ENCODE peak calls at places on chromosomes 3 and 15, in seven cellular contexts. One of them, this sample, is unnamed.

GRCh38 chr3:72492240-72492639 is 356.0 kb downstream of the SHQ1 start:
- DNase-seq in BE2C: no peak
- DNase-seq in right atrium auricular region: peak; percentile 80
- DNase-seq in astrocyte of the cerebellum: peak; percentile 94
- DNase-seq in CD8-positive, alpha-beta T cell: no peak
- DNase-seq in heart right ventricle: peak; percentile 57
- DNase-seq in dorsolateral prefrontal cortex: peak; percentile 26
- DNase-seq in this sample: peak; percentile 83

GRCh38 chr3:48919215-48920138 is 835 bp downstream of the ARIH2 start:
- DNase-seq in BE2C: peak; percentile 45
- DNase-seq in right atrium auricular region: no peak
- DNase-seq in astrocyte of the cerebellum: no peak
- DNase-seq in CD8-positive, alpha-beta T cell: no peak
- DNase-seq in heart right ventricle: no peak
- DNase-seq in dorsolateral prefrontal cortex: peak; percentile 27
- DNase-seq in this sample: peak; percentile 59

GRCh38 chr3:150147776-150148175 is 177.1 kb upstream of the PFN2 start:
- DNase-seq in BE2C: no peak
- DNase-seq in right atrium auricular region: no peak
- DNase-seq in astrocyte of the cerebellum: peak; percentile 33
- DNase-seq in CD8-positive, alpha-beta T cell: no peak
- DNase-seq in heart right ventricle: no peak
- DNase-seq in dorsolateral prefrontal cortex: no peak
- DNase-seq in this sample: peak; percentile 69

GRCh38 chr3:194070220-194070633 is 65.7 kb upstream of the HES1 start:
- DNase-seq in BE2C: no peak
- DNase-seq in right atrium auricular region: no peak
- DNase-seq in astrocyte of the cerebellum: no peak
- DNase-seq in CD8-positive, alpha-beta T cell: no peak
- DNase-seq in heart right ventricle: no peak
- DNase-seq in dorsolateral prefrontal cortex: no peak
- DNase-seq in this sample: no peak

GRCh38 chr3:49554639-49555265 is 475 bp downstream of the BSN start:
- DNase-seq in BE2C: no peak
- DNase-seq in right atrium auricular region: no peak
- DNase-seq in astrocyte of the cerebellum: no peak
- DNase-seq in CD8-positive, alpha-beta T cell: no peak
- DNase-seq in heart right ventricle: peak; percentile 72
- DNase-seq in dorsolateral prefrontal cortex: no peak
- DNase-seq in this sample: peak; percentile 35

GRCh38 chr3:128006471-128007424 is 45.5 kb upstream of the SEC61A1 start:
- DNase-seq in BE2C: no peak
- DNase-seq in right atrium auricular region: no peak
- DNase-seq in astrocyte of the cerebellum: no peak
- DNase-seq in CD8-positive, alpha-beta T cell: no peak
- DNase-seq in heart right ventricle: no peak
- DNase-seq in dorsolateral prefrontal cortex: no peak
- DNase-seq in this sample: no peak

GRCh38 chr15:90375071-90375470 is 13.0 kb upstream of the IQGAP1 start:
- DNase-seq in BE2C: no peak
- DNase-seq in right atrium auricular region: no peak
- DNase-seq in astrocyte of the cerebellum: no peak
- DNase-seq in CD8-positive, alpha-beta T cell: no peak
- DNase-seq in heart right ventricle: no peak
- DNase-seq in dorsolateral prefrontal cortex: no peak
- DNase-seq in this sample: no peak

GRCh38 chr3:123130079-123130726 is 63.4 kb downstream of the PDIA5 start:
- DNase-seq in BE2C: no peak
- DNase-seq in right atrium auricular region: no peak
- DNase-seq in astrocyte of the cerebellum: no peak
- DNase-seq in CD8-positive, alpha-beta T cell: no peak
- DNase-seq in heart right ventricle: no peak
- DNase-seq in dorsolateral prefrontal cortex: no peak
- DNase-seq in this sample: no peak

GRCh38 chr15:101258238-101259144 is 6.6 kb upstream of the CHSY1 start:
- DNase-seq in BE2C: peak; percentile 72
- DNase-seq in right atrium auricular region: no peak
- DNase-seq in astrocyte of the cerebellum: peak; percentile 66
- DNase-seq in CD8-positive, alpha-beta T cell: peak; percentile 68
- DNase-seq in heart right ventricle: no peak
- DNase-seq in dorsolateral prefrontal cortex: peak; percentile 78
- DNase-seq in this sample: peak; percentile 82

GRCh38 chr15:92346063-92346462 is 47.6 kb upstream of the ST8SIA2 start:
- DNase-seq in BE2C: no peak
- DNase-seq in right atrium auricular region: no peak
- DNase-seq in astrocyte of the cerebellum: no peak
- DNase-seq in CD8-positive, alpha-beta T cell: no peak
- DNase-seq in heart right ventricle: no peak
- DNase-seq in dorsolateral prefrontal cortex: no peak
- DNase-seq in this sample: no peak

GRCh38 chr3:60555704-60556340 is 695.4 kb downstream of the FHIT start:
- DNase-seq in BE2C: no peak
- DNase-seq in right atrium auricular region: no peak
- DNase-seq in astrocyte of the cerebellum: peak; percentile 57
- DNase-seq in CD8-positive, alpha-beta T cell: no peak
- DNase-seq in heart right ventricle: no peak
- DNase-seq in dorsolateral prefrontal cortex: no peak
- DNase-seq in this sample: no peak

GRCh38 chr3:42755681-42756578 is 17.1 kb downstream of the CCDC13 start:
- DNase-seq in BE2C: peak; percentile 23
- DNase-seq in right atrium auricular region: peak; percentile 30
- DNase-seq in astrocyte of the cerebellum: no peak
- DNase-seq in CD8-positive, alpha-beta T cell: no peak
- DNase-seq in heart right ventricle: no peak
- DNase-seq in dorsolateral prefrontal cortex: no peak
- DNase-seq in this sample: peak; percentile 39

GRCh38 chr15:28123408-28124023 is 24.4 kb upstream of the OCA2 start:
- DNase-seq in BE2C: peak; percentile 79
- DNase-seq in right atrium auricular region: peak; percentile 72
- DNase-seq in astrocyte of the cerebellum: peak; percentile 69
- DNase-seq in CD8-positive, alpha-beta T cell: peak; percentile 64
- DNase-seq in heart right ventricle: peak; percentile 44
- DNase-seq in dorsolateral prefrontal cortex: peak; percentile 84
- DNase-seq in this sample: peak; percentile 73

GRCh38 chr15:72599855-72600464 is 54.5 kb upstream of the GOLGA6B start:
- DNase-seq in BE2C: peak; percentile 53
- DNase-seq in right atrium auricular region: no peak
- DNase-seq in astrocyte of the cerebellum: peak; percentile 43
- DNase-seq in CD8-positive, alpha-beta T cell: no peak
- DNase-seq in heart right ventricle: no peak
- DNase-seq in dorsolateral prefrontal cortex: peak; percentile 27
- DNase-seq in this sample: peak; percentile 61

GRCh38 chr3:17577795-17578520 is 164.5 kb downstream of the TBC1D5 start:
- DNase-seq in BE2C: no peak
- DNase-seq in right atrium auricular region: no peak
- DNase-seq in astrocyte of the cerebellum: no peak
- DNase-seq in CD8-positive, alpha-beta T cell: no peak
- DNase-seq in heart right ventricle: no peak
- DNase-seq in dorsolateral prefrontal cortex: no peak
- DNase-seq in this sample: peak; percentile 64

GRCh38 chr3:103803787-103804186 is 1369.0 kb downstream of the ZPLD1 start:
- DNase-seq in BE2C: no peak
- DNase-seq in right atrium auricular region: no peak
- DNase-seq in astrocyte of the cerebellum: no peak
- DNase-seq in CD8-positive, alpha-beta T cell: no peak
- DNase-seq in heart right ventricle: no peak
- DNase-seq in dorsolateral prefrontal cortex: no peak
- DNase-seq in this sample: no peak

GRCh38 chr3:189316296-189317019 is 144.7 kb downstream of the TPRG1 start:
- DNase-seq in BE2C: no peak
- DNase-seq in right atrium auricular region: no peak
- DNase-seq in astrocyte of the cerebellum: no peak
- DNase-seq in CD8-positive, alpha-beta T cell: no peak
- DNase-seq in heart right ventricle: no peak
- DNase-seq in dorsolateral prefrontal cortex: no peak
- DNase-seq in this sample: no peak

GRCh38 chr3:181797431-181797830 is 85.7 kb downstream of the SOX2 start:
- DNase-seq in BE2C: no peak
- DNase-seq in right atrium auricular region: no peak
- DNase-seq in astrocyte of the cerebellum: no peak
- DNase-seq in CD8-positive, alpha-beta T cell: no peak
- DNase-seq in heart right ventricle: no peak
- DNase-seq in dorsolateral prefrontal cortex: no peak
- DNase-seq in this sample: no peak

GRCh38 chr3:26763723-26764122 is 141.2 kb downstream of the LRRC3B start:
- DNase-seq in BE2C: no peak
- DNase-seq in right atrium auricular region: no peak
- DNase-seq in astrocyte of the cerebellum: no peak
- DNase-seq in CD8-positive, alpha-beta T cell: no peak
- DNase-seq in heart right ventricle: no peak
- DNase-seq in dorsolateral prefrontal cortex: no peak
- DNase-seq in this sample: no peak

GRCh38 chr3:139934557-139935070 is 371 bp upstream of the CLSTN2 start:
- DNase-seq in BE2C: peak; percentile 90
- DNase-seq in right atrium auricular region: peak; percentile 74
- DNase-seq in astrocyte of the cerebellum: no peak
- DNase-seq in CD8-positive, alpha-beta T cell: no peak
- DNase-seq in heart right ventricle: peak; percentile 74
- DNase-seq in dorsolateral prefrontal cortex: peak; percentile 71
- DNase-seq in this sample: peak; percentile 13

GRCh38 chr3:5489536-5489935 is 302.0 kb downstream of the EDEM1 start:
- DNase-seq in BE2C: no peak
- DNase-seq in right atrium auricular region: no peak
- DNase-seq in astrocyte of the cerebellum: no peak
- DNase-seq in CD8-positive, alpha-beta T cell: no peak
- DNase-seq in heart right ventricle: no peak
- DNase-seq in dorsolateral prefrontal cortex: no peak
- DNase-seq in this sample: no peak

GRCh38 chr3:179016979-179017670 is 54.5 kb downstream of the ZMAT3 start:
- DNase-seq in BE2C: no peak
- DNase-seq in right atrium auricular region: no peak
- DNase-seq in astrocyte of the cerebellum: no peak
- DNase-seq in CD8-positive, alpha-beta T cell: no peak
- DNase-seq in heart right ventricle: no peak
- DNase-seq in dorsolateral prefrontal cortex: no peak
- DNase-seq in this sample: no peak
- H3K4me3 ChIP-seq in BE2C: no peak overlapping the region
- H3K4me3 ChIP-seq in right atrium auricular region: no peak overlapping the region
- H3K4me3 ChIP-seq in astrocyte of the cerebellum: no peak overlapping the region
- H3K4me3 ChIP-seq in CD8-positive, alpha-beta T cell: no peak overlapping the region
- H3K4me3 ChIP-seq in heart right ventricle: no peak overlapping the region
- H3K4me3 ChIP-seq in dorsolateral prefrontal cortex: peak overlapping the region; percentile 7
- H3K4me3 ChIP-seq in this sample: no peak overlapping the region

GRCh38 chr15:45150997-45151396 is 21.2 kb downstream of the DUOX1 start:
- DNase-seq in BE2C: no peak
- DNase-seq in right atrium auricular region: no peak
- DNase-seq in astrocyte of the cerebellum: no peak
- DNase-seq in CD8-positive, alpha-beta T cell: no peak
- DNase-seq in heart right ventricle: no peak
- DNase-seq in dorsolateral prefrontal cortex: no peak
- DNase-seq in this sample: no peak

GRCh38 chr15:45150481-45150880 is 20.7 kb downstream of the DUOX1 start:
- DNase-seq in BE2C: no peak
- DNase-seq in right atrium auricular region: no peak
- DNase-seq in astrocyte of the cerebellum: no peak
- DNase-seq in CD8-positive, alpha-beta T cell: no peak
- DNase-seq in heart right ventricle: no peak
- DNase-seq in dorsolateral prefrontal cortex: no peak
- DNase-seq in this sample: no peak

GRCh38 chr15:45147606-45148005 is 17.8 kb downstream of the DUOX1 start:
- DNase-seq in BE2C: no peak
- DNase-seq in right atrium auricular region: no peak
- DNase-seq in astrocyte of the cerebellum: no peak
- DNase-seq in CD8-positive, alpha-beta T cell: no peak
- DNase-seq in heart right ventricle: no peak
- DNase-seq in dorsolateral prefrontal cortex: no peak
- DNase-seq in this sample: no peak

GRCh38 chr15:45148076-45149059 is 18.6 kb downstream of the DUOX1 start:
- DNase-seq in BE2C: peak; percentile 77
- DNase-seq in right atrium auricular region: no peak
- DNase-seq in astrocyte of the cerebellum: no peak
- DNase-seq in CD8-positive, alpha-beta T cell: no peak
- DNase-seq in heart right ventricle: no peak
- DNase-seq in dorsolateral prefrontal cortex: no peak
- DNase-seq in this sample: no peak

DNA sequence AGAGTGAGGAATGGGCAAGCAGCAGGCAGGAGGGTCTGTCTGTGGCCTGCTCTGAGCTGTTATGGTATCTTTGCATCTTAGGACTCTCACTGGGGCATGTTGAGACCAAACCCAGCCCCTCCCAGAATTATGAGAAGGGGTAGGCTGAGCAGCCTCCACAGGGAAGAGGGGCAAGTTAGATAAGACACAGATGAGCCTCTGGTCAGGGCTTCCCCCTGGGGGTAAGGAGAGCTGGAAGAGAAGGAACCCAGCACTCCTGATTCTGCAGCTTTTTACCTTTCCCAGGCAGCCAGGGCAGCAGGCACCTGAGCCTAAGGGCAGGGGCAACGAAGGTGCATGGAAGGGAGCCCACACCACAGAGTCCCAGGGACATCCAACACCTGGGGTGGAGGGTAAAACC is 19.3 kb downstream of the DUOX1 start:
- DNase-seq in BE2C: peak; percentile 74
- DNase-seq in right atrium auricular region: no peak
- DNase-seq in astrocyte of the cerebellum: no peak
- DNase-seq in CD8-positive, alpha-beta T cell: no peak
- DNase-seq in heart right ventricle: no peak
- DNase-seq in dorsolateral prefrontal cortex: no peak
- DNase-seq in this sample: no peak
- TF ChIP-seq CTCF in BE2C: no peak
- TF ChIP-seq CTCF in right atrium auricular region: no peak
- TF ChIP-seq CTCF in astrocyte of the cerebellum: no peak
- TF ChIP-seq CTCF in CD8-positive, alpha-beta T cell: no peak
- TF ChIP-seq CTCF in heart right ventricle: no peak
- TF ChIP-seq CTCF in dorsolateral prefrontal cortex: no peak
- TF ChIP-seq CTCF in this sample: no peak

DNA sequence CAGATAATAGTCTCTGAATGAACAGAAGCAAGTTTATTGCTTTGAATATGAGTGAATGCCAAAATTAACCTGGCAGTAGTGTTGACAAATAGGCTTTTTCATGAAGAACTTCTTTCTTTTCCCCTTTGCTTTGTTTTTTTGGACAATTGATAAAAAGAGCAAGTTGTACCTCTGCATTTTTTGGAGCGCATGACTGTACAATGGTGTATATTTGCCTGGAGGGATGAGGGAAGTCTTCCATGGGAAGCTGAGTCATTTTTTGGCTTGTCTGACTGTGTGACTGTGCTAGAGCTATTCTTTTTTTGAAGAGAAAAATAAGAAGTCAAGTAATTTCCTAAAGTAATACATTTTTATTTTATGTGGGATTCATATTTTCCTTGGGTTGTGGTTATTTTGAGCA is 186.9 kb downstream of the KLHL25 start:
- DNase-seq in BE2C: no peak
- DNase-seq in right atrium auricular region: no peak
- DNase-seq in astrocyte of the cerebellum: peak; percentile 87
- DNase-seq in CD8-positive, alpha-beta T cell: no peak
- DNase-seq in heart right ventricle: no peak
- DNase-seq in dorsolateral prefrontal cortex: peak; percentile 28
- DNase-seq in this sample: peak; percentile 81
- H3K4me3 ChIP-seq in BE2C: no peak overlapping the region
- H3K4me3 ChIP-seq in right atrium auricular region: no peak overlapping the region
- H3K4me3 ChIP-seq in astrocyte of the cerebellum: no peak overlapping the region
- H3K4me3 ChIP-seq in CD8-positive, alpha-beta T cell: no peak overlapping the region
- H3K4me3 ChIP-seq in heart right ventricle: no peak overlapping the region
- H3K4me3 ChIP-seq in dorsolateral prefrontal cortex: no peak overlapping the region
- H3K4me3 ChIP-seq in this sample: no peak overlapping the region

DNA sequence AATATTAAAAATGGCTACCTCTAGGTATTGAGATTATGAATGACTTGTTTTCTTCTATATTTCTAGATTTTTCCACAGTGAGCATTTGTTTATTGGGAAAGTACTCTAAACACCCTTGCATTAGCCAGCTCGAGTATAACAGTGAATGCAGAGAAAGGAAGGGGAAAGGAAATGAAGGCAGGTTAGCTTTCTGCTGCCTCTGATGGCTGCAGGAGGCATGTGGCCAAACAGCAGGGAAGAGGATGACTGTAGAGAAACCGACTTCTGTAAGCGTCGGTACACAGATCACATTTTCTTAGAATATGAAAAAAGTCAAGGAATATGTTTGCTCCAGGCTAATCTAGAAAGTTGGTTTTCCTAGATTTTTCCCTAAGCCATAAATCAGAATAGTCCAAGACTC is 19.8 kb downstream of the GNB5 start:
- DNase-seq in BE2C: no peak
- DNase-seq in right atrium auricular region: no peak
- DNase-seq in astrocyte of the cerebellum: no peak
- DNase-seq in CD8-positive, alpha-beta T cell: no peak
- DNase-seq in heart right ventricle: no peak
- DNase-seq in dorsolateral prefrontal cortex: peak; percentile 9
- DNase-seq in this sample: peak; percentile 7
- TF ChIP-seq CTCF in BE2C: no peak
- TF ChIP-seq CTCF in right atrium auricular region: no peak
- TF ChIP-seq CTCF in astrocyte of the cerebellum: peak; percentile 21
- TF ChIP-seq CTCF in CD8-positive, alpha-beta T cell: peak; percentile 13
- TF ChIP-seq CTCF in heart right ventricle: no peak
- TF ChIP-seq CTCF in dorsolateral prefrontal cortex: no peak
- TF ChIP-seq CTCF in this sample: peak; percentile 10